ENCODE peak calls at places on chromosome 6, in six cellular contexts. Y, H, X, G, V and U are unnamed samples.

GRCh38 chr6:28580484-28580883 is 54.8 kb downstream of the GPX5 start:
- DNase-seq in H (no peak), X (no peak), G (no peak), Y (no peak), V (no peak), U (no peak)

GRCh38 chr6:63635563-63636515 is at the start of gene PHF3:
- DNase-seq in X (peak; percentile 80), G (peak; percentile 91), V (peak; percentile 87), Y (peak; percentile 96), H (peak; percentile 56), U (peak; percentile 81)

GRCh38 chr6:872570-873125 is 179.7 kb upstream of the EXOC2 start:
- DNase-seq in H (no peak), X (no peak), Y (no peak), V (no peak), G (no peak), U (no peak)

GRCh38 chr6:141641951-141642350 is 490.8 kb upstream of the GJE1 start:
- DNase-seq in H (no peak), V (no peak), G (no peak), X (no peak), Y (no peak), U (no peak)

GRCh38 chr6:65170273-65170672 is 536.8 kb downstream of the EYS start:
- DNase-seq in X (no peak), G (no peak), H (no peak), Y (no peak), V (no peak), U (no peak)

GRCh38 chr6:56490994-56491393 is 151.7 kb downstream of the DST start:
- DNase-seq in G (no peak), Y (no peak), H (no peak), X (no peak), V (no peak), U (no peak)

GRCh38 chr6:81204741-81205140 is 547.7 kb downstream of the TENT5A start:
- DNase-seq in X (no peak), V (no peak), G (no peak), H (no peak), Y (no peak), U (no peak)

GRCh38 chr6:165662671-165663282 is at the start of gene PDE10A:
- DNase-seq in H (no peak), Y (no peak), X (peak; percentile 44), V (peak; percentile 74), G (no peak), U (no peak)

GRCh38 chr6:131042664-131043063 is 20.4 kb downstream of the EPB41L2 start:
- DNase-seq in G (no peak), X (no peak), H (no peak), V (no peak), Y (no peak), U (no peak)

GRCh38 chr6:30990422-30991086 is 7.0 kb downstream of the MUC21 start:
- DNase-seq in X (peak; percentile 44), Y (no peak), H (no peak), G (no peak), V (no peak), U (peak; percentile 34)

GRCh38 chr6:121055572-121056163 is 278.6 kb downstream of the TBC1D32 start:
- DNase-seq in Y (peak; percentile 58), V (no peak), H (peak; percentile 4), G (peak; percentile 54), X (no peak), U (no peak)

GRCh38 chr6:84137989-84138575 is 89.4 kb downstream of the CEP162 start:
- DNase-seq in G (no peak), V (no peak), H (no peak), Y (no peak), X (no peak), U (no peak)

DNA sequence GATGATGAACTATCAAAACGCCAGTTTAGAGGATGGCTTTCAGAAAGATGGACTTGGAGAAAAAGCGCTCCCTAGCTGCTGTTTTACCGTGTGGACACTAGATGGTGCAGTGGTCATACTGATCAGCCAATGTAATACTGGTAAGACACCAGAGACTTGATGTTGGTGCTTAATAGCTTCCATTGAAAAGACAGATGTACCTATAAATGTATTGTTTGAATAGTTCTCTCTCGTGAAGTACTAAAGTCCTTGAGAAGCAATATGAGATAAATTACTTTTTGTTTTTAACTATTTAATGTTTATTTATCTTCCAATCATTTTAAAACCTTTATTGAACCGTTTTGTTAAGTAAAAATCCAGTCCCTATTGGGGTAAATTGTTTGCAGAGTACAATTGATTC is 63.9 kb upstream of the FUCA2 start:
- DNase-seq in X (peak; percentile 39), Y (peak; percentile 85), H (peak; percentile 27), G (peak; percentile 83), V (no peak), U (peak; percentile 25)
- TF ChIP-seq POLR2A in X (no peak), Y (no peak), H (no peak), G (no peak), V (no peak), U (no peak)

GRCh38 chr6:77463881-77464867 is 883 bp upstream of the HTR1B start:
- DNase-seq in Y (no peak), H (no peak), V (peak; percentile 74), G (no peak), X (no peak), U (no peak)
- TF ChIP-seq POLR2AphosphoS5 in Y (no peak), H (no peak), V (no peak), G (no peak), X (no peak), U (no peak)

GRCh38 chr6:79546186-79546585 is 9.0 kb upstream of the LCA5 start:
- DNase-seq in X (no peak), Y (no peak), V (no peak), G (no peak), H (no peak), U (no peak)
- TF ChIP-seq TAF1 in X (no peak), Y (no peak), V (no peak), G (no peak), H (no peak), U (no peak)

DNA sequence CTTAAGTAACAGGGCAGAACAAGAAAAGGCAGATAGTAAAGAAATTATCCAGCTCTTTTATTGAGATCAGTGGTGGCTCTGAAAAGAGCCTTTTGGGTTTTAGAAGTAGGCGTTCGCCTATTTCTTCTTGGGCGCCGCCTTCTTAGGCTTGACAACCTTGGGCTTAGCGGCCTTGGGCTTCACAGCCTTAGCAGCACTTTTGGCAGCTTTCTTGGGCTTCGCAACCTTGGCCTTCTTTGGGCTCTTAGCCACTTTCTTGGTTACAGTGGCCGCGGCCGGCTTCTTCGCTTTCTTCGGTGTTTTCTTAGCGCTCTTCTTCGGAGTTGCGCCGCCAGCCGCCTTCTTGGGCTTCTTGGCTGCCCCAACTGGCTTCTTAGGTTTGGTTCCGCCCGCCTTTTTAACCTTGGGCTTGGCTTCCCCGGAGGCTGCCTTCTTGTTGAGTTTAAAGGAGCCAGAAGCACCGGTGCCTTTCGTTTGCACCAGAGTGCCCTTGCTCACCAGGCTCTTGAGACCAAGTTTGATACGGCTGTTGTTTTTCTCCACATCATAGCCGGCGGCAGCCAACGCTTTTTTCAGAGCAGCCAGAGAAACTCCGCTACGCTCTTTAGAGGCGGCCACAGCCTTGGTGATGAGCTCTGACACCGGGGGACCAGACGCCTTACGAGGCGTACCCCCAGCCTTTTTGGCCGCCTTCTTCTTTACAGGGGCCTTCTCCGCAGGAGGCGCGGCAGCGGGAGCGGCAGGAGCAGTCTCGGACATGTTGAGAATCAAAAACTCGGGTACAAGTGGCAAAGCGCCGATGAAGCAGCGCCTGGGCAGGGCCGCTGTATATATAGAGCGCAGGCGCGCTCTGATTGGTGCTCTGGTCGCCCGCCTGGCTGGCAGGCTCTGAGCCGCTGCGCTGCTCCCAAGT is 31.3 kb upstream of the HFE start:
- DNase-seq in V (peak; percentile 95), G (peak; percentile 92), X (peak; percentile 48), H (peak; percentile 90), Y (peak; percentile 98), U (peak; percentile 71)
- TF ChIP-seq POLR2A in V (peak; percentile 92), G (peak; percentile 88), X (peak; percentile 99), H (peak; percentile 90), Y (peak; percentile 100), U (peak; percentile 98)

DNA sequence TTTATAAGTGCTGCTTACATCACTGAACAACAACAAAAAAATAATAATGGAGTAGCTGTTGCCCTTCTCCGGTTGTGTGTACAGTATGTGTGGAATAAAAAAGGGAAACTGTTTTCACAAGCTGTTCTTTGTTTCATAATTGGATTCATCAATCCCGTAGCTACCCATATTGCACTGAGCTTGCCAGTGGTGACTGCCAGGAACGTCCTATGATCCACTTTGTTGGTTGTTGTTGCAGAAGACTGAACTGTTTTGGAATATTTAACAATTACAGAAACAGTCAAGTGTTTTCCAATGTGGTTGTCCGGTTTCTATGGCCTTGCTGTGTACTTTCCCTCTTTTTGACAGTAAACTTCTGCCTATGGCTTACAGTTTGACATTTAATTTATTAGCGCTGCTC is 141.3 kb downstream of the DTNBP1 start:
- DNase-seq in G (no peak), X (no peak), Y (no peak), H (no peak), V (no peak), U (no peak)
- TF ChIP-seq POLR2AphosphoS5 in G (no peak), X (no peak), Y (no peak), H (no peak), V (no peak), U (no peak)

GRCh38 chr6:169863149-169863525 is 111.7 kb downstream of the ERMARD start:
- DNase-seq in Y (no peak), V (no peak), X (no peak), G (no peak), H (no peak), U (no peak)
- TF ChIP-seq TAF1 in Y (no peak), V (no peak), X (no peak), G (no peak), H (no peak), U (no peak)